ENCODE peak calls at places on chromosomes 7 and 10, in four cellular contexts. One of them, this sample, is unnamed.

GRCh38 chr10:42551582-42552187 is 86.7 kb downstream of the ZNF33B start:
- DNase-seq in NAMALWA: no peak
- DNase-seq in AG09319: no peak
- DNase-seq in stimulated activated CD4-positive, alpha-beta T cell treated with anti-CD3 and anti-CD28 coated beads, TNF-alpha, amount 100 ng/mL, for 4 hours: no peak
- DNase-seq in this sample: no peak

GRCh38 chr7:146366938-146367337 is 250.3 kb downstream of the CNTNAP2 start:
- DNase-seq in NAMALWA: no peak
- DNase-seq in AG09319: no peak
- DNase-seq in stimulated activated CD4-positive, alpha-beta T cell treated with anti-CD3 and anti-CD28 coated beads, TNF-alpha, amount 100 ng/mL, for 4 hours: no peak
- DNase-seq in this sample: peak

GRCh38 chr7:48680996-48681395 is 243.4 kb upstream of the CDC14C start:
- DNase-seq in NAMALWA: no peak
- DNase-seq in AG09319: no peak
- DNase-seq in stimulated activated CD4-positive, alpha-beta T cell treated with anti-CD3 and anti-CD28 coated beads, TNF-alpha, amount 100 ng/mL, for 4 hours: no peak
- DNase-seq in this sample: no peak

GRCh38 chr7:44894881-44895600 is 9.7 kb upstream of the PURB start:
- DNase-seq in NAMALWA: no peak
- DNase-seq in AG09319: no peak
- DNase-seq in stimulated activated CD4-positive, alpha-beta T cell treated with anti-CD3 and anti-CD28 coated beads, TNF-alpha, amount 100 ng/mL, for 4 hours: no peak
- DNase-seq in this sample: no peak

GRCh38 chr7:120993011-120993574 is 4.6 kb downstream of the CPED1 start:
- DNase-seq in NAMALWA: no peak
- DNase-seq in AG09319: no peak
- DNase-seq in stimulated activated CD4-positive, alpha-beta T cell treated with anti-CD3 and anti-CD28 coated beads, TNF-alpha, amount 100 ng/mL, for 4 hours: no peak
- DNase-seq in this sample: no peak

GRCh38 chr7:130371059-130371458 is 9.2 kb upstream of the CPA1 start:
- DNase-seq in NAMALWA: no peak
- DNase-seq in AG09319: no peak
- DNase-seq in stimulated activated CD4-positive, alpha-beta T cell treated with anti-CD3 and anti-CD28 coated beads, TNF-alpha, amount 100 ng/mL, for 4 hours: no peak
- DNase-seq in this sample: no peak

GRCh38 chr7:92421676-92422435 is 25.4 kb upstream of the GATAD1 start:
- DNase-seq in NAMALWA: peak
- DNase-seq in AG09319: no peak
- DNase-seq in stimulated activated CD4-positive, alpha-beta T cell treated with anti-CD3 and anti-CD28 coated beads, TNF-alpha, amount 100 ng/mL, for 4 hours: no peak
- DNase-seq in this sample: no peak

GRCh38 chr10:62268027-62268398 is 631 bp downstream of the RTKN2 start:
- DNase-seq in NAMALWA: no peak
- DNase-seq in AG09319: no peak
- DNase-seq in stimulated activated CD4-positive, alpha-beta T cell treated with anti-CD3 and anti-CD28 coated beads, TNF-alpha, amount 100 ng/mL, for 4 hours: no peak
- DNase-seq in this sample: no peak

GRCh38 chr10:1643161-1643910 is 94.0 kb downstream of the ADARB2 start:
- DNase-seq in NAMALWA: no peak
- DNase-seq in AG09319: no peak
- DNase-seq in stimulated activated CD4-positive, alpha-beta T cell treated with anti-CD3 and anti-CD28 coated beads, TNF-alpha, amount 100 ng/mL, for 4 hours: no peak
- DNase-seq in this sample: no peak

GRCh38 chr10:90138844-90139243 is 437.5 kb downstream of the KIF20B start:
- DNase-seq in NAMALWA: peak
- DNase-seq in AG09319: no peak
- DNase-seq in stimulated activated CD4-positive, alpha-beta T cell treated with anti-CD3 and anti-CD28 coated beads, TNF-alpha, amount 100 ng/mL, for 4 hours: no peak
- DNase-seq in this sample: no peak

GRCh38 chr7:30663414-30663813 is 18.8 kb downstream of the CRHR2 start:
- DNase-seq in NAMALWA: no peak
- DNase-seq in AG09319: no peak
- DNase-seq in stimulated activated CD4-positive, alpha-beta T cell treated with anti-CD3 and anti-CD28 coated beads, TNF-alpha, amount 100 ng/mL, for 4 hours: no peak
- DNase-seq in this sample: no peak

GRCh38 chr7:75966209-75966961 is 28.0 kb downstream of the TMEM120A start:
- DNase-seq in NAMALWA: peak
- DNase-seq in AG09319: peak
- DNase-seq in stimulated activated CD4-positive, alpha-beta T cell treated with anti-CD3 and anti-CD28 coated beads, TNF-alpha, amount 100 ng/mL, for 4 hours: no peak
- DNase-seq in this sample: no peak

GRCh38 chr10:22434521-22434920 is 89.2 kb downstream of the SPAG6 start:
- DNase-seq in NAMALWA: no peak
- DNase-seq in AG09319: no peak
- DNase-seq in stimulated activated CD4-positive, alpha-beta T cell treated with anti-CD3 and anti-CD28 coated beads, TNF-alpha, amount 100 ng/mL, for 4 hours: no peak
- DNase-seq in this sample: no peak

GRCh38 chr7:23713285-23714235 is 3.5 kb downstream of the STK31 start:
- DNase-seq in NAMALWA: no peak
- DNase-seq in AG09319: peak
- DNase-seq in stimulated activated CD4-positive, alpha-beta T cell treated with anti-CD3 and anti-CD28 coated beads, TNF-alpha, amount 100 ng/mL, for 4 hours: no peak
- DNase-seq in this sample: no peak

GRCh38 chr7:78172138-78172887 is 373.7 kb downstream of the PHTF2 start:
- DNase-seq in NAMALWA: no peak
- DNase-seq in AG09319: no peak
- DNase-seq in stimulated activated CD4-positive, alpha-beta T cell treated with anti-CD3 and anti-CD28 coated beads, TNF-alpha, amount 100 ng/mL, for 4 hours: no peak
- DNase-seq in this sample: no peak

GRCh38 chr7:105675873-105676484 is 94.7 kb upstream of the EFCAB10 start:
- DNase-seq in NAMALWA: no peak
- DNase-seq in AG09319: no peak
- DNase-seq in stimulated activated CD4-positive, alpha-beta T cell treated with anti-CD3 and anti-CD28 coated beads, TNF-alpha, amount 100 ng/mL, for 4 hours: no peak
- DNase-seq in this sample: no peak

GRCh38 chr10:78339251-78339650 is 305.6 kb downstream of the RPS24 start:
- DNase-seq in NAMALWA: no peak
- DNase-seq in AG09319: no peak
- DNase-seq in stimulated activated CD4-positive, alpha-beta T cell treated with anti-CD3 and anti-CD28 coated beads, TNF-alpha, amount 100 ng/mL, for 4 hours: no peak
- DNase-seq in this sample: no peak

GRCh38 chr10:60048146-60048545 is 141.8 kb upstream of the CCDC6 start:
- DNase-seq in NAMALWA: no peak
- DNase-seq in AG09319: no peak
- DNase-seq in stimulated activated CD4-positive, alpha-beta T cell treated with anti-CD3 and anti-CD28 coated beads, TNF-alpha, amount 100 ng/mL, for 4 hours: no peak
- DNase-seq in this sample: no peak

GRCh38 chr7:105153531-105153930 is 139.5 kb downstream of the KMT2E start:
- DNase-seq in NAMALWA: no peak
- DNase-seq in AG09319: no peak
- DNase-seq in stimulated activated CD4-positive, alpha-beta T cell treated with anti-CD3 and anti-CD28 coated beads, TNF-alpha, amount 100 ng/mL, for 4 hours: no peak
- DNase-seq in this sample: no peak

GRCh38 chr10:58023341-58024073 is 244.2 kb downstream of the IPMK start:
- DNase-seq in NAMALWA: no peak
- DNase-seq in AG09319: peak
- DNase-seq in stimulated activated CD4-positive, alpha-beta T cell treated with anti-CD3 and anti-CD28 coated beads, TNF-alpha, amount 100 ng/mL, for 4 hours: no peak
- DNase-seq in this sample: peak

GRCh38 chr7:129327076-129327475 is 102.2 kb downstream of the AHCYL2 start:
- DNase-seq in NAMALWA: no peak
- DNase-seq in AG09319: no peak
- DNase-seq in stimulated activated CD4-positive, alpha-beta T cell treated with anti-CD3 and anti-CD28 coated beads, TNF-alpha, amount 100 ng/mL, for 4 hours: no peak
- DNase-seq in this sample: no peak

GRCh38 chr10:12902135-12902572 is 99.4 kb downstream of the CCDC3 start:
- DNase-seq in NAMALWA: peak
- DNase-seq in AG09319: peak
- DNase-seq in stimulated activated CD4-positive, alpha-beta T cell treated with anti-CD3 and anti-CD28 coated beads, TNF-alpha, amount 100 ng/mL, for 4 hours: peak
- DNase-seq in this sample: no peak

GRCh38 chr7:30252885-30253795 is 31.3 kb upstream of the ZNRF2 start:
- DNase-seq in NAMALWA: no peak
- DNase-seq in AG09319: no peak
- DNase-seq in stimulated activated CD4-positive, alpha-beta T cell treated with anti-CD3 and anti-CD28 coated beads, TNF-alpha, amount 100 ng/mL, for 4 hours: no peak
- DNase-seq in this sample: no peak

GRCh38 chr10:102657984-102658724 is 13.9 kb downstream of the TRIM8 start:
- DNase-seq in NAMALWA: no peak
- DNase-seq in AG09319: no peak
- DNase-seq in stimulated activated CD4-positive, alpha-beta T cell treated with anti-CD3 and anti-CD28 coated beads, TNF-alpha, amount 100 ng/mL, for 4 hours: no peak
- DNase-seq in this sample: no peak

GRCh38 chr7:123460616-123461015 is 73.8 kb downstream of the IQUB start:
- DNase-seq in NAMALWA: no peak
- DNase-seq in AG09319: no peak
- DNase-seq in stimulated activated CD4-positive, alpha-beta T cell treated with anti-CD3 and anti-CD28 coated beads, TNF-alpha, amount 100 ng/mL, for 4 hours: no peak
- DNase-seq in this sample: no peak